ENCODE peak calls at places on chromosomes 6 and 20, in nine cellular contexts. One of them, this sample, is unnamed. For H3K9me2, the result is how much of the 10 kb centered on the place peaks cover.

GRCh38 chr6:145895802-145896201 is 68.4 kb downstream of the SHPRH start:
- DNase-seq in OCI-LY7: peak
- DNase-seq in GM23248: peak
- DNase-seq in HCT116: no peak
- DNase-seq in hepatocyte: no peak
- DNase-seq in SK-N-SH: no peak
- DNase-seq in PC-3: peak
- DNase-seq in PC-9: no peak
- DNase-seq in Karpas-422: peak
- DNase-seq in this sample: no peak

GRCh38 chr20:24963672-24964517 is 14.8 kb downstream of the CST7 start:
- DNase-seq in OCI-LY7: no peak
- DNase-seq in GM23248: no peak
- DNase-seq in HCT116: no peak
- DNase-seq in hepatocyte: no peak
- DNase-seq in SK-N-SH: no peak
- DNase-seq in PC-3: no peak
- DNase-seq in PC-9: no peak
- DNase-seq in Karpas-422: no peak
- DNase-seq in this sample: no peak

GRCh38 chr20:63441136-63441776 is 31.2 kb downstream of the KCNQ2 start:
- DNase-seq in OCI-LY7: no peak
- DNase-seq in GM23248: no peak
- DNase-seq in HCT116: no peak
- DNase-seq in hepatocyte: no peak
- DNase-seq in SK-N-SH: no peak
- DNase-seq in PC-3: no peak
- DNase-seq in PC-9: no peak
- DNase-seq in Karpas-422: no peak
- DNase-seq in this sample: no peak

GRCh38 chr6:650098-650497 is 6.8 kb downstream of the HUS1B start:
- DNase-seq in OCI-LY7: no peak
- DNase-seq in GM23248: no peak
- DNase-seq in HCT116: no peak
- DNase-seq in hepatocyte: peak
- DNase-seq in SK-N-SH: no peak
- DNase-seq in PC-3: no peak
- DNase-seq in PC-9: no peak
- DNase-seq in Karpas-422: no peak
- DNase-seq in this sample: peak

GRCh38 chr6:17091122-17091521 is 10.7 kb upstream of the STMND1 start:
- DNase-seq in OCI-LY7: no peak
- DNase-seq in GM23248: peak
- DNase-seq in HCT116: no peak
- DNase-seq in hepatocyte: no peak
- DNase-seq in SK-N-SH: no peak
- DNase-seq in PC-3: peak
- DNase-seq in PC-9: no peak
- DNase-seq in Karpas-422: no peak
- DNase-seq in this sample: peak

GRCh38 chr6:47677381-47678100 is 20.8 kb upstream of the ADGRF4 start:
- DNase-seq in OCI-LY7: no peak
- DNase-seq in GM23248: no peak
- DNase-seq in HCT116: no peak
- DNase-seq in hepatocyte: no peak
- DNase-seq in SK-N-SH: no peak
- DNase-seq in PC-3: no peak
- DNase-seq in PC-9: no peak
- DNase-seq in Karpas-422: no peak
- DNase-seq in this sample: no peak

GRCh38 chr20:12053348-12053747 is 135.7 kb downstream of the BTBD3 start:
- DNase-seq in OCI-LY7: peak
- DNase-seq in GM23248: peak
- DNase-seq in HCT116: no peak
- DNase-seq in hepatocyte: no peak
- DNase-seq in SK-N-SH: no peak
- DNase-seq in PC-3: peak
- DNase-seq in PC-9: no peak
- DNase-seq in Karpas-422: no peak
- DNase-seq in this sample: peak

GRCh38 chr6:83270971-83271714 is 78.0 kb downstream of the RWDD2A start:
- DNase-seq in OCI-LY7: no peak
- DNase-seq in GM23248: peak
- DNase-seq in HCT116: peak
- DNase-seq in hepatocyte: no peak
- DNase-seq in SK-N-SH: no peak
- DNase-seq in PC-3: peak
- DNase-seq in PC-9: no peak
- DNase-seq in Karpas-422: no peak
- DNase-seq in this sample: no peak

DNA sequence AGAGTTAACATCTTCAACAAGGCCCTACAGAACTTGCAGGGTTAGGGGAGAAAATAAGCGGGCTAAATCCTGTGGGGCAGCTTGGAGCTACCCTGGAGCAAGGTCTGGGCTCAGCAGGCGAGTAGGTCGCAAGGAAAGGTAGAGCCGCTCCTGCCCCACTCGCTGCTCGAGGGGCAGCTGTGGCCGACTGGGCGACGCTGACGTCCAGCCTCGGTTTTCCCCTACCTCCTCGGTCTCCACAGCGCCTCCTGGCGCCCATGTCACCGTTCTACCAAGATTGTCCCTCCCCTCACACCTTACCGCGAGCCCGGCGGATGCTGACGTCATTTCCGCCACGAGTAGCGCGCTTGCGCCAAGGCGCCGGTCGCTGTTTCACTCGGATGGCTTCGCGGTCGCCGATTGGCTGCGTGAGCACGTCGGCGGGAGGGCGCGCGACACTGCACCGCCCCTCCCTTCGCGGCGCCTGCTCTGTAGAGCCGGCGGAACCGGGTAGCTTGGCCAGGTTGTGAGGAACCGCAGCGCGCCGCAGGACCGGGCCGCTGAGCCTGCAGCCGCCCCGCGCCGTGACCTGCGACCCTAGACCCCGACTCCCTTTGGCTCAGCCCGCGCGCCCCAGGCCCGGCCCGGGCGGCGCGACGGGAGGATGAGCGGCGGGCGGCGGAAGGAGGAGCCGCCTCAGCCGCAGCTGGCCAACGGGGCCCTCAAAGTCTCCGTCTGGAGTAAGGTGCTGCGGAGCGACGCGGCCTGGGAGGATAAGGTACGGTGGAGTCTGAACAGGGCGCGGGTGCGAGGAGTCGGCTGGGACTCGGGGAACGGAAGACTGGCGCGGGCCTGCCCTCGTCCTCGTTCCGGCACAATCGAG is at the start of gene RAB5IF:
- DNase-seq in OCI-LY7: peak
- DNase-seq in GM23248: peak
- DNase-seq in HCT116: peak
- DNase-seq in hepatocyte: peak
- DNase-seq in SK-N-SH: peak
- DNase-seq in PC-3: peak
- DNase-seq in PC-9: peak
- DNase-seq in Karpas-422: peak
- DNase-seq in this sample: peak
- H3K9me2 ChIP-seq in OCI-LY7: under half
- H3K9me2 ChIP-seq in GM23248: under half
- H3K9me2 ChIP-seq in HCT116: under half
- H3K9me2 ChIP-seq in hepatocyte: under half
- H3K9me2 ChIP-seq in SK-N-SH: under half
- H3K9me2 ChIP-seq in PC-3: under half
- H3K9me2 ChIP-seq in PC-9: under half
- H3K9me2 ChIP-seq in Karpas-422: under half
- H3K9me2 ChIP-seq in this sample: under half

GRCh38 chr6:168342626-168343025 is 23.0 kb upstream of the DACT2 start:
- DNase-seq in OCI-LY7: no peak
- DNase-seq in GM23248: no peak
- DNase-seq in HCT116: no peak
- DNase-seq in hepatocyte: no peak
- DNase-seq in SK-N-SH: no peak
- DNase-seq in PC-3: peak
- DNase-seq in PC-9: no peak
- DNase-seq in Karpas-422: no peak
- DNase-seq in this sample: no peak

GRCh38 chr6:168343239-168344167 is 23.9 kb upstream of the DACT2 start:
- DNase-seq in OCI-LY7: no peak
- DNase-seq in GM23248: no peak
- DNase-seq in HCT116: no peak
- DNase-seq in hepatocyte: no peak
- DNase-seq in SK-N-SH: no peak
- DNase-seq in PC-3: no peak
- DNase-seq in PC-9: no peak
- DNase-seq in Karpas-422: peak
- DNase-seq in this sample: no peak

GRCh38 chr6:168345266-168345665 is 25.7 kb upstream of the DACT2 start:
- DNase-seq in OCI-LY7: no peak
- DNase-seq in GM23248: no peak
- DNase-seq in HCT116: no peak
- DNase-seq in hepatocyte: no peak
- DNase-seq in SK-N-SH: no peak
- DNase-seq in PC-3: no peak
- DNase-seq in PC-9: no peak
- DNase-seq in Karpas-422: no peak
- DNase-seq in this sample: no peak

GRCh38 chr6:168345896-168346754 is 26.5 kb upstream of the DACT2 start:
- DNase-seq in OCI-LY7: no peak
- DNase-seq in GM23248: no peak
- DNase-seq in HCT116: no peak
- DNase-seq in hepatocyte: no peak
- DNase-seq in SK-N-SH: no peak
- DNase-seq in PC-3: no peak
- DNase-seq in PC-9: no peak
- DNase-seq in Karpas-422: no peak
- DNase-seq in this sample: no peak

DNA sequence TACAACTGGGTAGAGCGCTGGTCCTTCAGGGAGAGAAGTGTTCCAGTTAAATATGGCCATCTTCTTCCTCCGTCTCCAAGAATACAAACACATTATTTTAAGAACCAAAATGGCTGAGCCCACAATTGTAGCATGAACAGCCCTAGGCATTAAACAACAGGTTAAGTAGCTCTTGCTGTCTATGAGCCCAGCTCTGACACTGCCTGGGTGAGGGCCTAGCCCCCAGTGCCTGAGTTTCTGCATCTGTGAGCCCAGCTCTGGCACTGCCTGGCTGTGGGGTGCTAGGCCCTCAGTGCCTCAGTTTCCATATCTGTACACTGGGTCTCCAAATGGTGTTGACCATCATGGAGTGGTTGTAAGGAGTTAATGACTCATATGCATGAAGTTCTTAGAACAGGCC is 24.8 kb upstream of the DACT2 start:
- DNase-seq in OCI-LY7: no peak
- DNase-seq in GM23248: no peak
- DNase-seq in HCT116: no peak
- DNase-seq in hepatocyte: no peak
- DNase-seq in SK-N-SH: no peak
- DNase-seq in PC-3: no peak
- DNase-seq in PC-9: no peak
- DNase-seq in Karpas-422: no peak
- DNase-seq in this sample: no peak
- H2AFZ ChIP-seq in OCI-LY7: no peak
- H2AFZ ChIP-seq in GM23248: no peak
- H2AFZ ChIP-seq in HCT116: no peak
- H2AFZ ChIP-seq in hepatocyte: no peak
- H2AFZ ChIP-seq in SK-N-SH: no peak
- H2AFZ ChIP-seq in PC-3: no peak
- H2AFZ ChIP-seq in PC-9: no peak
- H2AFZ ChIP-seq in Karpas-422: no peak
- H2AFZ ChIP-seq in this sample: no peak

GRCh38 chr20:57408536-57409233 is 17.5 kb downstream of the RBM38 start:
- DNase-seq in OCI-LY7: no peak
- DNase-seq in GM23248: no peak
- DNase-seq in HCT116: no peak
- DNase-seq in hepatocyte: no peak
- DNase-seq in SK-N-SH: no peak
- DNase-seq in PC-3: no peak
- DNase-seq in PC-9: no peak
- DNase-seq in Karpas-422: peak
- DNase-seq in this sample: no peak
- H3K9me2 ChIP-seq in OCI-LY7: under half
- H3K9me2 ChIP-seq in GM23248: under half
- H3K9me2 ChIP-seq in HCT116: under half
- H3K9me2 ChIP-seq in hepatocyte: under half
- H3K9me2 ChIP-seq in SK-N-SH: under half
- H3K9me2 ChIP-seq in PC-3: under half
- H3K9me2 ChIP-seq in PC-9: under half
- H3K9me2 ChIP-seq in Karpas-422: under half
- H3K9me2 ChIP-seq in this sample: under half

GRCh38 chr6:39424831-39425230 is 102.3 kb upstream of the KCNK16 start:
- DNase-seq in OCI-LY7: no peak
- DNase-seq in GM23248: no peak
- DNase-seq in HCT116: no peak
- DNase-seq in hepatocyte: no peak
- DNase-seq in SK-N-SH: no peak
- DNase-seq in PC-3: no peak
- DNase-seq in PC-9: no peak
- DNase-seq in Karpas-422: no peak
- DNase-seq in this sample: no peak

GRCh38 chr6:39422273-39422672 is 99.8 kb upstream of the KCNK16 start:
- DNase-seq in OCI-LY7: no peak
- DNase-seq in GM23248: peak
- DNase-seq in HCT116: no peak
- DNase-seq in hepatocyte: no peak
- DNase-seq in SK-N-SH: no peak
- DNase-seq in PC-3: no peak
- DNase-seq in PC-9: no peak
- DNase-seq in Karpas-422: no peak
- DNase-seq in this sample: no peak

GRCh38 chr6:39428152-39428551 is 105.7 kb upstream of the KCNK16 start:
- DNase-seq in OCI-LY7: no peak
- DNase-seq in GM23248: no peak
- DNase-seq in HCT116: no peak
- DNase-seq in hepatocyte: no peak
- DNase-seq in SK-N-SH: no peak
- DNase-seq in PC-3: no peak
- DNase-seq in PC-9: no peak
- DNase-seq in Karpas-422: no peak
- DNase-seq in this sample: no peak

GRCh38 chr6:39426057-39426592 is 103.6 kb upstream of the KCNK16 start:
- DNase-seq in OCI-LY7: no peak
- DNase-seq in GM23248: peak
- DNase-seq in HCT116: no peak
- DNase-seq in hepatocyte: no peak
- DNase-seq in SK-N-SH: no peak
- DNase-seq in PC-3: peak
- DNase-seq in PC-9: peak
- DNase-seq in Karpas-422: no peak
- DNase-seq in this sample: no peak

DNA sequence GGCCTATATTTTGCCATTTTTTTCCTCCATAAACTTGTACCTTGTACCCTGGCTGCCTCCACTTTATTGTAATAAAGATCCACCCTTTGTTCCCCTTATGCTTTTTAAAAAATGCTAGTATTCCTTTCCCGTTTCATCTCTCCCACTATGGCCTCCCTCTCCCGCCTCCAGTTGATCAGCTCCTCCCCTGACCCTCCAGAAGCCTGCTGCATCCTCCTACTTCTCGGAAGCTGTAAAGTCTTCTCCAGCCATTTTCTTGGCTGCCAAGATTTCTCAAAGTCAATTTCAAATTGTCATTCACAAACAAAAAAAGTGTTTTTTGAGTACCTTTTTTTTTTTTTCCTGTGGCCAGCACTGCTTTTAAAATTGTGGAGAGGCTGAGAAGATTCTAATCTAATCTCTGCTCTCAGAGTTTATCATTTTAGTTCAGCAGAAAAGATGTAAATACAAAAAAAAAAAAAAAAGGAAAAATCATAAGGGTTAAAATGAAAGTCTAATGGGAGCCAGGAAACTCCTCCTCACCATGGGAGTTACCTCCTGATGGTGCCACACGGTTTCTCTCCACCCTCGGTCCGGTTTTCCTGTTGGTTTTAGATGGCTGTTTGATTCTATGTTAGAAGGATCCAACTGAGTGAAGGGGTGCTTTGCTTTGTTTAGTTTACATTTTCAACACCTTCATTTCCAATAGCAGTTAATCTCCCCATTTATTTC is 103.0 kb upstream of the KCNK16 start:
- DNase-seq in OCI-LY7: no peak
- DNase-seq in GM23248: peak
- DNase-seq in HCT116: no peak
- DNase-seq in hepatocyte: no peak
- DNase-seq in SK-N-SH: no peak
- DNase-seq in PC-3: peak
- DNase-seq in PC-9: no peak
- DNase-seq in Karpas-422: no peak
- DNase-seq in this sample: no peak
- H2AFZ ChIP-seq in OCI-LY7: no peak
- H2AFZ ChIP-seq in GM23248: peak
- H2AFZ ChIP-seq in HCT116: no peak
- H2AFZ ChIP-seq in hepatocyte: no peak
- H2AFZ ChIP-seq in SK-N-SH: peak
- H2AFZ ChIP-seq in PC-3: no peak
- H2AFZ ChIP-seq in PC-9: no peak
- H2AFZ ChIP-seq in Karpas-422: no peak
- H2AFZ ChIP-seq in this sample: no peak

This sample was measured in GM23338.